ENCODE peak calls at places on chromosome 22, in seven cellular contexts. F is tibial nerve, M is Peyer's patch, K is brain microvascular endothelial cell, A is MM.1S, B is foreskin fibroblast, Y is heart left ventricle. V is an unnamed sample.

GRCh38 chr22:45454260-45454659 is 40.8 kb downstream of the RIBC2 start:
- DNase-seq in F (no peak), M (no peak), K (no peak), A (no peak), B (peak), Y (no peak), V (no peak)

GRCh38 chr22:30655532-30655931 is 12.1 kb downstream of the DUSP18 start:
- DNase-seq in F (no peak), M (no peak), K (no peak), A (no peak), B (no peak), Y (no peak), V (no peak)

GRCh38 chr22:25085156-25085555 is 114.5 kb upstream of the CRYBB3 start:
- DNase-seq in F (no peak), M (no peak), K (no peak), A (no peak), B (no peak), Y (no peak), V (no peak)

GRCh38 chr22:23231471-23232093 is 51.3 kb downstream of the BCR start:
- DNase-seq in F (no peak), M (peak), K (no peak), A (no peak), B (peak), Y (no peak), V (no peak)

GRCh38 chr22:24051568-24051967 is 40.5 kb downstream of the CABIN1 start:
- DNase-seq in F (no peak), M (no peak), K (no peak), A (no peak), B (no peak), Y (no peak), V (no peak)

GRCh38 chr22:43044402-43044801 is 29.5 kb upstream of the PACSIN2 start:
- DNase-seq in F (no peak), M (no peak), K (no peak), A (no peak), B (no peak), Y (no peak), V (no peak)

GRCh38 chr22:36384766-36385400 is 2.9 kb downstream of the MYH9 start:
- DNase-seq in F (no peak), M (no peak), K (no peak), A (peak), B (no peak), Y (no peak), V (no peak)

GRCh38 chr22:26885441-26886261 is 228.3 kb downstream of the MIAT start:
- DNase-seq in F (no peak), M (no peak), K (no peak), A (no peak), B (no peak), Y (no peak), V (no peak)

GRCh38 chr22:37211853-37212173 is 464 bp downstream of the SSTR3 start:
- DNase-seq in F (no peak), M (peak), K (no peak), A (no peak), B (no peak), Y (no peak), V (no peak)

GRCh38 chr22:19797086-19797485 is 36.5 kb downstream of the TBX1 start:
- DNase-seq in F (no peak), M (no peak), K (no peak), A (no peak), B (no peak), Y (no peak), V (no peak)

GRCh38 chr22:50208939-50209892 is 8.4 kb downstream of the SELENOO start:
- DNase-seq in F (no peak), M (no peak), K (no peak), A (no peak), B (no peak), Y (no peak), V (no peak)

GRCh38 chr22:24285245-24285644 is 14.6 kb downstream of the SPECC1L start:
- DNase-seq in F (no peak), M (no peak), K (no peak), A (no peak), B (no peak), Y (no peak), V (no peak)

GRCh38 chr22:48756146-48757111 is 1071.2 kb downstream of the BRD1 start:
- DNase-seq in F (peak), M (peak), K (no peak), A (no peak), B (no peak), Y (no peak), V (no peak)

GRCh38 chr22:25069758-25070461 is 117.4 kb downstream of the KIAA1671 start:
- DNase-seq in F (no peak), M (no peak), K (no peak), A (no peak), B (no peak), Y (no peak), V (no peak)

GRCh38 chr22:45468872-45469572 is 33.7 kb upstream of the FBLN1 start:
- DNase-seq in F (no peak), M (no peak), K (peak), A (no peak), B (peak), Y (no peak), V (no peak)

GRCh38 chr22:38446018-38446601 is 8.9 kb downstream of the KCNJ4 start:
- DNase-seq in F (no peak), M (no peak), K (no peak), A (no peak), B (no peak), Y (no peak), V (no peak)

GRCh38 chr22:46738961-46739870 is 1.2 kb upstream of the CERK start:
- DNase-seq in F (no peak), M (peak), K (peak), A (peak), B (peak), Y (peak), V (peak)
- TF ChIP-seq CTCF in F (no peak), M (peak), K (peak), A (peak), B (peak), Y (peak), V (no peak)

DNA sequence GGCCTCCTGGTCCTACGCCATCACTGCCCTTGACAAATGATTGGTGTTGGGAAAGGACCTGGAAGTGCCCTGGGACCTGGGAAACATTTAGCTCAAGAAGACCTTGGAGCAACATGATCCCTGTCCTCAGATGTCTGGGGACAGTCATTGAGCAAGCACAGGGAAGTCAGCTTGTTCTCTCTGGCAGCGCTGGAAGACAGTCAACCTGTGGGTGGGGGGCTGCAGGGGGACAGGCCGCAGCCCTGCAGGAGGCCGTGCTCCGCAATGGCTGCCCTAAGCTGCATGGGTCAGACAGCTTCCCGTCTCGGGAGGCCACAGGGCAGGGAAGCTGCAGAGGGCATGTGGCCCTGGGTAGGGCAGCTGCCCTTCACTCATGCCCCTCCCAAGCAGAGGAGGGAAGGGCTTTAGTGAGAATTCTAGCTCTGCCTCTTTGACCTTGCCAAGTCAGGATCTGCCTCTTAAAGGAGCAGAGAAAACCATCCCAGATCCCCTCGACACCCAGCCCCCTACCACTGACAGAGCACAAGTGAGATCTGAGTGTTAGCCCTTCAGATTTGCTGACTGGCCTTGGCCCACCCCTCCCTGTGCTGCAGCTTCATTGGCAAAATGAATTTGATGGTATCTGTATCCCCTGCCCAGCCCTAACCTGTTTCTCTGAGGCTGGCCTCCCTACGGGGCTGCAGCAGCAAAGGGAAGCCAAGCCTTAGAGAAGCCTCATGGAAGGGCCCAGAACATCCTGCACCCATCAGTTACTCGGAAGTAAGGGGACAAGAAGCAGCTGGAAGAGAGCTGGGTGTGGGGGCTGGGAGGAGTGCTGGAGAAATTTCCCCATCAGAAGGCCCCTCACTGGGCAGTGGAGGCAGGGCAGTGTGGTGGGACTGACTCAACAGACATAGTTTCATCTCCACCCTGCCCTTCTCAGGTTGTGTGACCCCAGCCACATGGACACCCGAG is 6.2 kb upstream of the SREBF2 start:
- DNase-seq in F (no peak), M (peak), K (no peak), A (no peak), B (no peak), Y (no peak), V (no peak)
- TF ChIP-seq CTCF in F (no peak), M (no peak), K (no peak), A (no peak), B (no peak), Y (no peak), V (no peak)

GRCh38 chr22:44332946-44333345 is 20.2 kb upstream of the SHISAL1 start:
- DNase-seq in F (no peak), M (no peak), K (no peak), A (no peak), B (no peak), Y (no peak), V (no peak)

GRCh38 chr22:44330727-44331660 is 18.2 kb upstream of the SHISAL1 start:
- DNase-seq in F (no peak), M (no peak), K (no peak), A (no peak), B (no peak), Y (no peak), V (no peak)

GRCh38 chr22:44333847-44334635 is 21.3 kb upstream of the SHISAL1 start:
- DNase-seq in F (no peak), M (no peak), K (no peak), A (no peak), B (no peak), Y (no peak), V (no peak)

GRCh38 chr22:44330188-44330726 is 17.5 kb upstream of the SHISAL1 start:
- DNase-seq in F (no peak), M (no peak), K (no peak), A (no peak), B (no peak), Y (no peak), V (no peak)

DNA sequence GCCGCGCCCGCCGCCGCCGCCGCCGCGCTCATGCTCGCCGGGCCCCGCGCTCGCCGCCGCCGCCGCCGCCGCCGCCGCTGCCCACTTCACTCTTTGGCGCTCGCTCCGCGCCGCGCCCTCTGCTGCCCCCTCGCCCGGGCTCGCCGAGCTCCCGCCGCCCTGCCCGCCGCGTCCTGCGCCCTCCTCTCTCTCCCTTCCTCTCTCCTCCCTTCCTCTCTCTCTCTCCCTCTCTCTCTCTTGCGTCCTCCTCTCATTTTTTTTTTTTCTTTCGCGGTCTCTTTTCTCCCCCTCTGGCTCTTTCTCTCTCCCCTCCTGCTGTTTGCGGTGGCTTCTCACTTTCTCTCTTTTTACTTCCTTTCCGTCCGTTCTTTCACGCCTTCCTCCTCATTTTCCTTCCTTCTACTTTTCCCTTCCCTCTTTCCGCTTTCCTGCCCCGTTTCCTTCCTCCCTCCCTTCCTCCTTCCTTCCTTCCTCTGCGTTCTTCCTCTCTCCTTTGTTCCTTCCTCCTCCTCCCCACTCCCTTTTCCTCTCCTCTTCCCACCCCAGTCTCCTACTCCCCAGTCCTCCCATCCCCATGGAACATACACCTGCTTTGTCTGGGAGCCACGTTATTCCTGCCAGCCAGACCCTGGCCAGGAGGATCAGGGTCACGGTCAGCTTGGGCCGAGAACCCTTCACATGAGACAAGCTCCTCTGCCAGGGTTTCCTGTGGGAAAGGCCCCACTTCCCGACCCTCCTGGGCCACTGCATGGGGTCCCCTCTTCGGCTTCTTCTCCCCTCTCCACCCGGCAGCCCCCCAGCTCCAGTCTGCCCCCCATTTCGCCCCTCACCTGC is 19.3 kb upstream of the SHISAL1 start:
- DNase-seq in F (no peak), M (no peak), K (no peak), A (no peak), B (peak), Y (peak), V (no peak)
- TF ChIP-seq CTCF in F (no peak), M (no peak), K (no peak), A (no peak), B (no peak), Y (no peak), V (no peak)

GRCh38 chr22:32355760-32356159 is 1.9 kb upstream of the RFPL3 start:
- DNase-seq in F (no peak), M (no peak), K (no peak), A (no peak), B (no peak), Y (no peak), V (no peak)
- TF ChIP-seq CTCF in F (no peak), M (peak), K (peak), A (no peak), B (no peak), Y (no peak), V (peak)

GRCh38 chr22:39683639-39684038 is 113.1 kb downstream of the CACNA1I start:
- DNase-seq in F (no peak), M (no peak), K (no peak), A (no peak), B (no peak), Y (no peak), V (no peak)
- TF ChIP-seq CTCF in F (no peak), M (no peak), K (no peak), A (no peak), B (no peak), Y (no peak), V (no peak)

DNA sequence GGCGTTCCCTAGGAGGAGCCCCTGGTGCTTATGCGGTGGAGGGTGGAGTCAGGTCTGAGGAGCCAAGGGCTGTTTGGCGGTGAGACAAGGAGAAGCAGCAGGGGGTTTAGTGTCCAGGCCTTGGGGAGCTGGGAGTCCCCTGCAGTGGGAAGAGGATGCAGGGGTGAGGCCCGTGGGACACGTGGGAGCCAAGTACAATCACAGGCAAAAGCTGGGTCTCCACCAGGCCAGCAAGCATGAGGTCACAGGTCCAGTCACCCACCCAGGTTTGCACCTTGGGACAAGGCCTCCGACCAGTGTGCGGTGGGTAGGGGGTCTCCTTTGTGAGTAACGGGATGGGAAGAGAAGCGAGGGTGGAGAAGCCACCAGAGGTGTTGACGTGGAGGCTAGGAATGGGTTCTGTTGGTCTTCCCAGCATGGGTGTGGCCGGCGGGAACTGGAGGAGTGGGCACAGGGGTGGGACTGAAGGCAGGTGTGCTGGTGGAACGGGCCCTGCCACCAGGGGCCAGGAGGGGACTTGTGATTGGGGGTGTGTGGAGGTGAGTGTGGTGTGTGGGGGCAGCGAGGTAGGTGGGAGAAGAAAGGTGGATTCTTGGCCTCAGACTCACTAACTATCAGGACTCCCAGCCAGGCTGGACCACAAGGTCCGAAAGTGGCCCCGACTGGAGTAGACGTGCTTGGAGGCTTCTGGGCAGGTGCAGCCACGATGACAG is 953.6 kb downstream of the TBC1D22A start:
- DNase-seq in F (no peak), M (no peak), K (no peak), A (no peak), B (no peak), Y (no peak), V (no peak)
- TF ChIP-seq CTCF in F (no peak), M (no peak), K (no peak), A (no peak), B (no peak), Y (no peak), V (no peak)

GRCh38 chr22:29503811-29504372 is 23.9 kb downstream of the NEFH start:
- DNase-seq in F (peak), M (no peak), K (peak), A (no peak), B (peak), Y (peak), V (peak)

DNA sequence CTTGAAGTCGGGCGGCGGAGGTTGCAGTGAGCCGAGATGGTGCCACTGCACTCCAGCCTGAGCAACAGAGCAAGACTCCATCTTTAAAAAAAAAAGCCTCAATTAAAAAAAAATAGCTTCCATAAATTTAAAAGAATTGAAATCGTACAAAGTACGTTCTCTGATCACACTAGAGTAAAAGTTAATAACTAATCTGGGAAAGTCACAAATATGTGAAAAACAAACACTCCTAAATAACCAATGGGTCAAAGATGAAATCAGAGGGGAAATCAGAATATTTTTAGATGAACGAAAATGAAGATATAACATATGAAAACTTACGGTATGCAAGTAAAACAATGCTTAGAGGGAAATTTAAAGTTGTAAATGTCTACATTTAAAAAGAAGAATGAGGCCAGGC is 19.8 kb downstream of the NEFH start:
- DNase-seq in F (no peak), M (no peak), K (no peak), A (no peak), B (no peak), Y (no peak), V (no peak)
- TF ChIP-seq CTCF in F (no peak), M (no peak), K (no peak), A (no peak), B (no peak), Y (no peak), V (no peak)

DNA sequence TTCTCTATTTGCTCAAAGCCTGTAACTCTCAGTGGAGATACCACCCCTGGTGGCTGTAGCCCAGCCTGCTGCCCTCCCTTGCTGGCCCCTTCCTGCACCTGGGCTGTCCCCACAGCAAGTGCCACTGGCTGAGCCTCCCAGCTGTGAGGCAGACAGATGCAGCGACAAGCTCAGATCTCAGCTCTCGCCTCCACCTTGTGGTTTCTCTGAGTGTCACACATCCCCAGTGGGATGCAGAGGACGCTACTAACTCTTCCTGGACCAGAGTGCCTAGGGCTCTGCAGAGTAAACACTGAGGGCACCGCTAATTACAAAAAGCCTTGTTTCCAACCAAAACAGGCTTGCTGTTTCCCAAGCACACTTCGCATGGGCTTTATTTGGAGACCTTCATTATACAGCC is 8.9 kb downstream of the YPEL1 start:
- DNase-seq in F (no peak), M (no peak), K (no peak), A (peak), B (no peak), Y (no peak), V (no peak)
- TF ChIP-seq CTCF in F (no peak), M (no peak), K (peak), A (peak), B (peak), Y (no peak), V (peak)

DNA sequence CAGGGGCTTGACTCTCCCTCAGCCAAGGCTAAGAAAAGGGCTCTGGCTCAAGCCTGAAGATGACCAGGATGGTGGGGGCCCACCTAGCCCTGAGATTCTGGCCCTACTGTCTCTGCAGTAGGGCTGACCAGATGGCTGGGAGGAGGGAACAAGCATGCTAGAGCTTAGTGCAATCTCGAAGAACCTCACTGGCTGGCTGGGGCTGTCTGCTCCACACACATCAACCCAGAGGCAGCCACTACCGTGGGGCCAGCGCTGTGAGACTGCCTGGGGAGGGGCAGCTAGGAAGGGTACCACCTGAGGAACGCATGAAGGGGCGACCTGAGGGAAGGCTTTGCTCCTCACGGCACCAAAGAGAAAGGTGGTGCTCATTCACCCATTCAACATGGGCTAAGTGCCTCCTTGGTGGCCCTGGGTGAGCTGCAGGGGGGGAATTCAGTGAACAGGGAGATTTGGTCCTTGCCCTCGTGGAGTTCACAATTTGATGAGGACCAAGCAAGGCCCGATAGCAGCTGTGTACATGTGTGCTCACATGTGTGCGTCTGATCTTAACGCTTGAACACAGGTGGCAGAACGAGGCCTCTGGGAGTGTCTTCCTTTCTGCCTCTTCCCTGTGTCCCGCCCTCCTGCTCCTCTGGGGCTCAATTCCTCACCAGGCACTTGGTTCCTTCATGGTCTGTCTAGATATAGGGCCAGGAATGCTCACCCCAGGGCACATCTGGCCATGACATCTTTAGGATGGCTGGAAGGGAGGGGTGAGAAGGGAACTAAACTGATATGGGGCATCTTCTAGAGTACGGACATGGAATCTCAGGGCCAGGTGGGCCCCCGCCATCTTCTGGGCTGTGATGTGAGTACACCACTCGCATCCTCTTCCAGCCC is 102.3 kb upstream of the PITPNB start:
- DNase-seq in F (no peak), M (no peak), K (no peak), A (no peak), B (no peak), Y (no peak), V (no peak)
- TF ChIP-seq CTCF in F (no peak), M (no peak), K (no peak), A (no peak), B (no peak), Y (no peak), V (no peak)

V was measured in D721Med.